ENCODE peak calls at places on chromosomes 13 and 19, in eight cellular contexts. W is thoracic aorta; G is body of pancreas; P is foreskin fibroblast; B is CD8-positive, alpha-beta T cell; Z is A549; F is cardiac fibroblast; L is ovary. U is an unnamed sample.

GRCh38 chr19:13118424-13119193 is 545 bp downstream of the NACC1 start:
- DNase-seq in W (no peak), G (peak; percentile 50), P (peak; percentile 73), B (no peak), Z (peak; percentile 38), F (peak; percentile 52), L (peak; percentile 72), U (no peak)

GRCh38 chr13:99075268-99076191 is 97.7 kb upstream of the DOCK9 start:
- DNase-seq in W (no peak), G (no peak), P (no peak), B (no peak), Z (no peak), F (no peak), L (no peak), U (no peak)

GRCh38 chr13:46197299-46197975 is 14.3 kb upstream of the LRRC63 start:
- DNase-seq in W (no peak), G (no peak), P (peak; percentile 61), B (no peak), Z (no peak), F (no peak), L (no peak), U (no peak)

GRCh38 chr19:5078666-5079409 is 109.9 kb downstream of the KDM4B start:
- DNase-seq in W (no peak), G (peak; percentile 42), P (no peak), B (no peak), Z (no peak), F (no peak), L (no peak), U (no peak)

GRCh38 chr13:54489359-54489758 is 1460.7 kb downstream of the OLFM4 start:
- DNase-seq in W (no peak), G (no peak), P (no peak), B (no peak), Z (no peak), F (no peak), L (no peak), U (no peak)

GRCh38 chr19:29478578-29479565 is 46.9 kb upstream of the VSTM2B start:
- DNase-seq in W (no peak), G (peak; percentile 12), P (no peak), B (no peak), Z (peak; percentile 55), F (no peak), L (no peak), U (peak; percentile 72)

GRCh38 chr13:54614729-54615128 is 1586.1 kb downstream of the OLFM4 start:
- DNase-seq in W (no peak), G (no peak), P (no peak), B (no peak), Z (no peak), F (no peak), L (no peak), U (no peak)

GRCh38 chr19:22530042-22530441 is 104.1 kb upstream of the ZNF492 start:
- DNase-seq in W (no peak), G (peak; percentile 90), P (no peak), B (no peak), Z (no peak), F (no peak), L (no peak), U (no peak)

GRCh38 chr19:38729653-38730469 is 14.4 kb downstream of the CAPN12 start:
- DNase-seq in W (no peak), G (peak; percentile 78), P (peak; percentile 78), B (peak; percentile 47), Z (peak; percentile 90), F (peak; percentile 63), L (peak; percentile 83), U (no peak)

GRCh38 chr13:80341771-80342271 is 895 bp upstream of the SPRY2 start:
- DNase-seq in W (no peak), G (peak; percentile 61), P (peak; percentile 73), B (no peak), Z (no peak), F (peak; percentile 65), L (peak; percentile 57), U (no peak)

GRCh38 chr13:36476661-36477060 is 44.4 kb downstream of the CCNA1 start:
- DNase-seq in W (no peak), G (no peak), P (no peak), B (no peak), Z (no peak), F (no peak), L (no peak), U (no peak)

GRCh38 chr19:43429395-43429794 is 14.7 kb downstream of the TEX101 start:
- DNase-seq in W (no peak), G (no peak), P (no peak), B (no peak), Z (no peak), F (no peak), L (no peak), U (no peak)

GRCh38 chr19:43432866-43433673 is 18.4 kb downstream of the TEX101 start:
- DNase-seq in W (no peak), G (peak; percentile 71), P (peak; percentile 69), B (peak; percentile 48), Z (peak; percentile 89), F (peak; percentile 66), L (no peak), U (no peak)

GRCh38 chr19:43430976-43431375 is 16.3 kb downstream of the TEX101 start:
- DNase-seq in W (no peak), G (no peak), P (no peak), B (no peak), Z (no peak), F (no peak), L (no peak), U (no peak)

GRCh38 chr19:43433689-43434088 is 19.0 kb downstream of the TEX101 start:
- DNase-seq in W (no peak), G (no peak), P (no peak), B (no peak), Z (no peak), F (no peak), L (no peak), U (no peak)

GRCh38 chr19:43430142-43430710 is 15.5 kb downstream of the TEX101 start:
- DNase-seq in W (no peak), G (peak; percentile 11), P (no peak), B (no peak), Z (no peak), F (peak; percentile 48), L (no peak), U (no peak)
- TF ChIP-seq CTCF in W (no peak), G (no peak), P (peak; percentile 8), B (no peak), Z (no peak), F (peak; percentile 11), L (no peak), U (peak; percentile 22)

GRCh38 chr19:10565567-10566407 is at the start of gene KRI1:
- DNase-seq in W (peak; percentile 95), G (peak; percentile 99), P (peak; percentile 99), B (peak; percentile 97), Z (peak; percentile 90), F (peak; percentile 99), L (peak; percentile 99), U (peak; percentile 99)
- TF ChIP-seq CTCF in W (peak; percentile 46), G (peak; percentile 29), P (peak; percentile 8), B (no peak), Z (no peak), F (no peak), L (peak; percentile 71), U (peak; percentile 71)

GRCh38 chr19:42175952-42176648 is 41.4 kb downstream of the DEDD2 start:
- DNase-seq in W (no peak), G (no peak), P (peak; percentile 59), B (no peak), Z (peak; percentile 69), F (peak; percentile 19), L (no peak), U (no peak)

GRCh38 chr19:42176649-42176989 is 40.9 kb downstream of the DEDD2 start:
- DNase-seq in W (no peak), G (no peak), P (no peak), B (no peak), Z (peak; percentile 70), F (no peak), L (no peak), U (no peak)

GRCh38 chr19:42175335-42175734 is 42.1 kb downstream of the DEDD2 start:
- DNase-seq in W (no peak), G (no peak), P (no peak), B (no peak), Z (no peak), F (no peak), L (no peak), U (no peak)

GRCh38 chr19:42177686-42178019 is 39.8 kb downstream of the DEDD2 start:
- DNase-seq in W (no peak), G (no peak), P (no peak), B (no peak), Z (no peak), F (no peak), L (no peak), U (no peak)

DNA sequence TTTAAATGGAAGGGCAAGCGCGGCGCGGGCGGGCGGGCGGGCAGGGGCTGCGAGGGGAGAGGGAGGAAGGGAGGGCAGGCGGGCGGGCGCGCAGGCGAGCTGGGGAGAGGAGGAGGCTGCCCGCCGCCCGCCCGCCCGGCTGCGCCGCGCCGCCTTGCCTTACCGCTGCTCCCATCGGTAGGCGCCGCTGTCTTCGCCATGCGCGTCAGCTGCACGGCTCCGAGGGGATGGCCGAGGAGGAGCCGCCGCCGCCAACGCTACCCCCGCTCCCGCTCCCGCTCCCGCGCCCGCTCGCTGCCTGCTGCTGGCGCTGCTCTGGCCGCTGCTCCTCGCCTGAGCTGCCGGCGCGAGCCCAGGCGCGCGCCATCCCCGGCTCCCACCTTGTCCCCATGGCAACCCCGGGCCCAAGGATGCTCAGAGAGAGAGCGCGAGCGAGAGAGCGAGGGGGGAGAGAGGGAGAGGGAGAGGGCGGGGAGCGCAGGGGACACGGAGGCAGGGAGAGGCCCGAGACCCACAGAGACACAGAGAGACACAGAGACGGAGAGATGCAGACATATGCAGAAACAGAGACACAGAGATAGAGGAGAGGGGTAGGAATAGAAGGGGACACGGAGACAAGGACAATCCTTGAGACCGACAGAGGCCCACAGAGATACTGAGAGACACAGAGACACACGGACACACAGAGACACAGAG is 40.3 kb downstream of the DEDD2 start:
- DNase-seq in W (no peak), G (peak; percentile 76), P (peak; percentile 93), B (peak; percentile 52), Z (peak; percentile 90), F (peak; percentile 73), L (peak; percentile 80), U (peak; percentile 89)
- TF ChIP-seq CTCF in W (peak; percentile 28), G (no peak), P (peak; percentile 15), B (peak; percentile 43), Z (peak; percentile 73), F (peak; percentile 28), L (peak; percentile 34), U (peak; percentile 64)

GRCh38 chr13:113654175-113654560 is 3.8 kb downstream of the ATP4B start:
- DNase-seq in W (no peak), G (peak; percentile 1), P (no peak), B (no peak), Z (no peak), F (no peak), L (no peak), U (peak; percentile 37)

GRCh38 chr13:113655358-113656014 is 2.5 kb downstream of the ATP4B start:
- DNase-seq in W (no peak), G (peak; percentile 4), P (no peak), B (no peak), Z (no peak), F (no peak), L (peak; percentile 18), U (peak; percentile 60)

GRCh38 chr13:113654591-113655357 is 3.2 kb downstream of the ATP4B start:
- DNase-seq in W (no peak), G (peak; percentile 3), P (no peak), B (no peak), Z (no peak), F (no peak), L (peak; percentile 21), U (peak; percentile 60)

GRCh38 chr13:113656831-113657671 is 947 bp downstream of the ATP4B start:
- DNase-seq in W (no peak), G (peak; percentile 4), P (no peak), B (no peak), Z (no peak), F (no peak), L (peak; percentile 30), U (peak; percentile 67)

GRCh38 chr13:113656015-113656588 is 1.9 kb downstream of the ATP4B start:
- DNase-seq in W (no peak), G (peak; percentile 3), P (no peak), B (no peak), Z (no peak), F (no peak), L (peak; percentile 21), U (peak; percentile 66)
- TF ChIP-seq CTCF in W (no peak), G (no peak), P (no peak), B (no peak), Z (no peak), F (no peak), L (no peak), U (no peak)

U was measured in type B pancreatic cell.